ENCODE peak calls at places on chromosomes 13 and 19, in six cellular contexts. One of them, this sample, is unnamed.

GRCh38 chr13:45472171-45472705 is 7.5 kb downstream of the COG3 start:
- DNase-seq in K562: no peak
- DNase-seq in IMR-90: peak; percentile 20
- DNase-seq in HepG2: no peak
- DNase-seq in GM12878: no peak
- DNase-seq in H1: no peak
- DNase-seq in this sample: no peak

GRCh38 chr13:97434417-97435296 is 688 bp downstream of the RAP2A start:
- DNase-seq in K562: no peak
- DNase-seq in IMR-90: peak; percentile 20
- DNase-seq in HepG2: no peak
- DNase-seq in GM12878: no peak
- DNase-seq in H1: no peak
- DNase-seq in this sample: peak; percentile 31

GRCh38 chr19:10797541-10798256 is 38.3 kb downstream of the TMED1 start:
- DNase-seq in K562: no peak
- DNase-seq in IMR-90: no peak
- DNase-seq in HepG2: no peak
- DNase-seq in GM12878: peak; percentile 74
- DNase-seq in H1: no peak
- DNase-seq in this sample: no peak

GRCh38 chr19:48569814-48570213 is 17.8 kb downstream of the SULT2B1 start:
- DNase-seq in K562: no peak
- DNase-seq in IMR-90: peak; percentile 56
- DNase-seq in HepG2: no peak
- DNase-seq in GM12878: no peak
- DNase-seq in H1: no peak
- DNase-seq in this sample: no peak

GRCh38 chr13:27839809-27840467 is 47.7 kb downstream of the GSX1 start:
- DNase-seq in K562: no peak
- DNase-seq in IMR-90: no peak
- DNase-seq in HepG2: no peak
- DNase-seq in GM12878: no peak
- DNase-seq in H1: no peak
- DNase-seq in this sample: peak; percentile 48

GRCh38 chr19:41860419-41861097 is 503 bp downstream of the RPS19 start:
- DNase-seq in K562: no peak
- DNase-seq in IMR-90: no peak
- DNase-seq in HepG2: no peak
- DNase-seq in GM12878: no peak
- DNase-seq in H1: no peak
- DNase-seq in this sample: no peak

GRCh38 chr19:39507715-39508364 is 7.1 kb upstream of the SELENOV start:
- DNase-seq in K562: no peak
- DNase-seq in IMR-90: no peak
- DNase-seq in HepG2: no peak
- DNase-seq in GM12878: no peak
- DNase-seq in H1: no peak
- DNase-seq in this sample: no peak

GRCh38 chr13:111485491-111486250 is 165.2 kb downstream of the TEX29 start:
- DNase-seq in K562: no peak
- DNase-seq in IMR-90: no peak
- DNase-seq in HepG2: no peak
- DNase-seq in GM12878: no peak
- DNase-seq in H1: no peak
- DNase-seq in this sample: no peak

GRCh38 chr13:44380404-44381165 is 7.0 kb downstream of the SERP2 start:
- DNase-seq in K562: no peak
- DNase-seq in IMR-90: peak; percentile 48
- DNase-seq in HepG2: no peak
- DNase-seq in GM12878: no peak
- DNase-seq in H1: no peak
- DNase-seq in this sample: no peak

GRCh38 chr19:49058592-49058991 is 1.0 kb upstream of the CGB7 start:
- DNase-seq in K562: peak; percentile 72
- DNase-seq in IMR-90: peak; percentile 25
- DNase-seq in HepG2: no peak
- DNase-seq in GM12878: no peak
- DNase-seq in H1: no peak
- DNase-seq in this sample: peak; percentile 56

GRCh38 chr19:34963531-34964406 is at the start of gene ZNF792:
- DNase-seq in K562: peak; percentile 78
- DNase-seq in IMR-90: peak; percentile 34
- DNase-seq in HepG2: peak; percentile 56
- DNase-seq in GM12878: no peak
- DNase-seq in H1: peak; percentile 7
- DNase-seq in this sample: peak; percentile 59

GRCh38 chr13:20403826-20404225 is 121.8 kb downstream of the CRYL1 start:
- DNase-seq in K562: no peak
- DNase-seq in IMR-90: no peak
- DNase-seq in HepG2: no peak
- DNase-seq in GM12878: no peak
- DNase-seq in H1: no peak
- DNase-seq in this sample: no peak

GRCh38 chr19:1455002-1455335 is 5.0 kb downstream of the APC2 start:
- DNase-seq in K562: no peak
- DNase-seq in IMR-90: no peak
- DNase-seq in HepG2: no peak
- DNase-seq in GM12878: no peak
- DNase-seq in H1: no peak
- DNase-seq in this sample: no peak

GRCh38 chr19:42596391-42597071 is 1.8 kb upstream of the CEACAM8 start:
- DNase-seq in K562: peak; percentile 61
- DNase-seq in IMR-90: no peak
- DNase-seq in HepG2: no peak
- DNase-seq in GM12878: no peak
- DNase-seq in H1: no peak
- DNase-seq in this sample: peak; percentile 64

GRCh38 chr13:41533676-41534075 is 76.3 kb downstream of the RGCC start:
- DNase-seq in K562: no peak
- DNase-seq in IMR-90: no peak
- DNase-seq in HepG2: no peak
- DNase-seq in GM12878: no peak
- DNase-seq in H1: no peak
- DNase-seq in this sample: no peak

DNA sequence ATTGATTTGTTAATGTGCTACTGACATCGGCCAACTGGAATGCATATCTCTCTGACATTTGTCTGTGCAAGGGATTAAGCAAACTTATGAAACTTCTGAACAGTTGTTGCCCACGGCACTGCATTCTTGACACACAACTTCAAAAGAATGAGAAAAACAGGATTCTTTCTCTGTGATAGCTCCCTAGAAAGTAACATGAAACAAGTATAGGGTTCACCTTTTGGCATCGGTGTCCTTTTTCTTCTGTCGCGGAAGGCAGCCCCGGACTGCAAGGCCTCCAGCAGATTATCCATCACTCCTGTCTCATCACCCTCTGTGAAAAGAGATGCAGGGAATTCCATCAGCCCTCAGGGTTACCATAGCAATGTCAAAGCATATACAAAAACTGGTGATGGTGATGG is 389.2 kb downstream of the DIAPH3 start:
- DNase-seq in K562: no peak
- DNase-seq in IMR-90: peak; percentile 77
- DNase-seq in HepG2: peak; percentile 49
- DNase-seq in GM12878: no peak
- DNase-seq in H1: no peak
- DNase-seq in this sample: no peak
- TF ChIP-seq RFX5 in K562: no peak
- TF ChIP-seq RFX5 in IMR-90: no peak
- TF ChIP-seq RFX5 in HepG2: no peak
- TF ChIP-seq RFX5 in GM12878: no peak
- TF ChIP-seq RFX5 in H1: no peak
- TF ChIP-seq RFX5 in this sample: no peak

GRCh38 chr13:25286969-25287961 is at the start of gene MTMR6:
- DNase-seq in K562: peak; percentile 89
- DNase-seq in IMR-90: peak; percentile 82
- DNase-seq in HepG2: peak; percentile 73
- DNase-seq in GM12878: peak; percentile 80
- DNase-seq in H1: peak; percentile 63
- DNase-seq in this sample: peak; percentile 78

GRCh38 chr13:25295228-25295627 is 6.2 kb upstream of the NUP58 start:
- DNase-seq in K562: no peak
- DNase-seq in IMR-90: peak; percentile 38
- DNase-seq in HepG2: no peak
- DNase-seq in GM12878: no peak
- DNase-seq in H1: no peak
- DNase-seq in this sample: peak; percentile 7

GRCh38 chr13:25291691-25292090 is 4.4 kb upstream of the MTMR6 start:
- DNase-seq in K562: no peak
- DNase-seq in IMR-90: no peak
- DNase-seq in HepG2: no peak
- DNase-seq in GM12878: no peak
- DNase-seq in H1: no peak
- DNase-seq in this sample: no peak

GRCh38 chr13:25288966-25289365 is 1.7 kb upstream of the MTMR6 start:
- DNase-seq in K562: no peak
- DNase-seq in IMR-90: no peak
- DNase-seq in HepG2: no peak
- DNase-seq in GM12878: no peak
- DNase-seq in H1: no peak
- DNase-seq in this sample: no peak

GRCh38 chr13:25292301-25292700 is 5.0 kb upstream of the MTMR6 start:
- DNase-seq in K562: peak; percentile 33
- DNase-seq in IMR-90: peak; percentile 47
- DNase-seq in HepG2: no peak
- DNase-seq in GM12878: no peak
- DNase-seq in H1: no peak
- DNase-seq in this sample: no peak
- TF ChIP-seq CEBPB in K562: no peak
- TF ChIP-seq CEBPB in IMR-90: no peak
- TF ChIP-seq CEBPB in HepG2: no peak
- TF ChIP-seq CEBPB in GM12878: no peak
- TF ChIP-seq CEBPB in H1: no peak
- TF ChIP-seq CEBPB in this sample: no peak

GRCh38 chr19:31408460-31409124 is 59.4 kb upstream of the TSHZ3 start:
- DNase-seq in K562: no peak
- DNase-seq in IMR-90: peak; percentile 87
- DNase-seq in HepG2: no peak
- DNase-seq in GM12878: no peak
- DNase-seq in H1: no peak
- DNase-seq in this sample: no peak
- TF ChIP-seq RFX5 in K562: peak; percentile 54
- TF ChIP-seq RFX5 in IMR-90: peak; percentile 80
- TF ChIP-seq RFX5 in HepG2: peak; percentile 69
- TF ChIP-seq RFX5 in GM12878: no peak
- TF ChIP-seq RFX5 in H1: peak; percentile 71
- TF ChIP-seq RFX5 in this sample: peak; percentile 88

DNA sequence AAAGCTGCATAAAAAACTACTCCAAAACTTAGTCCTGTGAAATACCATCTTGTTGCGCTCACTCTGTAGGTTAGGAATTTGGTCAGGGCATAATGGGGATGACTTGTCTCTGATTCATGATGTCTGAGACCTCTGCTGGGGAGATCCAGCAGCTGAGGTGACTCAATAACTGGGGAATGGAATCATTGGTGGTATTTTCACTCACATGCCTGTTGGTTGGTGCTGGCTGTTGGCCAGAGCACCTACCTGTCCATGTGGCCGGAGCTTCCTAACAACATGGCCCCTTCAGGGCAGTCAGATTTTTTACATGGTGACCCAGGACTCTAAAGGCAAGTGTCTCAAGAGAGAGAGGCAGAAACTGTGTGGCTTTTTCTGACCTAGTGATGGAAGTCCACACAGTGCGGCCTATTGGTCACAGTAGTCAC is 7.4 kb upstream of the ESD start:
- DNase-seq in K562: no peak
- DNase-seq in IMR-90: peak; percentile 98
- DNase-seq in HepG2: peak; percentile 9
- DNase-seq in GM12878: no peak
- DNase-seq in H1: no peak
- DNase-seq in this sample: peak; percentile 14
- TF ChIP-seq CEBPB in K562: no peak
- TF ChIP-seq CEBPB in IMR-90: peak; percentile 70
- TF ChIP-seq CEBPB in HepG2: no peak
- TF ChIP-seq CEBPB in GM12878: no peak
- TF ChIP-seq CEBPB in H1: no peak
- TF ChIP-seq CEBPB in this sample: no peak

GRCh38 chr13:87675851-87676250 is 4.7 kb downstream of the SLITRK5 start:
- DNase-seq in K562: no peak
- DNase-seq in IMR-90: no peak
- DNase-seq in HepG2: no peak
- DNase-seq in GM12878: no peak
- DNase-seq in H1: no peak
- DNase-seq in this sample: no peak

GRCh38 chr13:87671824-87672603 is 843 bp downstream of the SLITRK5 start:
- DNase-seq in K562: no peak
- DNase-seq in IMR-90: no peak
- DNase-seq in HepG2: no peak
- DNase-seq in GM12878: no peak
- DNase-seq in H1: no peak
- DNase-seq in this sample: no peak

GRCh38 chr13:87677043-87677333 is 5.8 kb downstream of the SLITRK5 start:
- DNase-seq in K562: no peak
- DNase-seq in IMR-90: no peak
- DNase-seq in HepG2: no peak
- DNase-seq in GM12878: no peak
- DNase-seq in H1: no peak
- DNase-seq in this sample: no peak

GRCh38 chr13:87676254-87677042 is 5.3 kb downstream of the SLITRK5 start:
- DNase-seq in K562: no peak
- DNase-seq in IMR-90: no peak
- DNase-seq in HepG2: no peak
- DNase-seq in GM12878: no peak
- DNase-seq in H1: no peak
- DNase-seq in this sample: no peak

GRCh38 chr13:87674143-87674772 is 3.1 kb downstream of the SLITRK5 start:
- DNase-seq in K562: no peak
- DNase-seq in IMR-90: no peak
- DNase-seq in HepG2: no peak
- DNase-seq in GM12878: no peak
- DNase-seq in H1: no peak
- DNase-seq in this sample: no peak
- TF ChIP-seq RFX5 in K562: no peak
- TF ChIP-seq RFX5 in IMR-90: no peak
- TF ChIP-seq RFX5 in HepG2: no peak
- TF ChIP-seq RFX5 in GM12878: no peak
- TF ChIP-seq RFX5 in H1: no peak
- TF ChIP-seq RFX5 in this sample: no peak

GRCh38 chr19:37654118-37654517 is 1.1 kb downstream of the ZFP30 start:
- DNase-seq in K562: peak; percentile 11
- DNase-seq in IMR-90: no peak
- DNase-seq in HepG2: no peak
- DNase-seq in GM12878: no peak
- DNase-seq in H1: no peak
- DNase-seq in this sample: peak; percentile 15

GRCh38 chr19:37654525-37654832 is 786 bp downstream of the ZFP30 start:
- DNase-seq in K562: no peak
- DNase-seq in IMR-90: peak; percentile 26
- DNase-seq in HepG2: no peak
- DNase-seq in GM12878: no peak
- DNase-seq in H1: no peak
- DNase-seq in this sample: no peak

GRCh38 chr19:37654833-37655688 is at the start of gene ZFP30:
- DNase-seq in K562: peak; percentile 93
- DNase-seq in IMR-90: peak; percentile 81
- DNase-seq in HepG2: peak; percentile 81
- DNase-seq in GM12878: peak; percentile 33
- DNase-seq in H1: no peak
- DNase-seq in this sample: peak; percentile 88

GRCh38 chr19:37655689-37656491 is 625 bp upstream of the ZFP30 start:
- DNase-seq in K562: peak; percentile 85
- DNase-seq in IMR-90: peak; percentile 68
- DNase-seq in HepG2: peak; percentile 80
- DNase-seq in GM12878: peak; percentile 45
- DNase-seq in H1: no peak
- DNase-seq in this sample: peak; percentile 81
- TF ChIP-seq CEBPB in K562: no peak
- TF ChIP-seq CEBPB in IMR-90: no peak
- TF ChIP-seq CEBPB in HepG2: no peak
- TF ChIP-seq CEBPB in GM12878: no peak
- TF ChIP-seq CEBPB in H1: no peak
- TF ChIP-seq CEBPB in this sample: no peak

This sample was measured in A549.